ENCODE peak calls at places on chromosomes 11 and 22, in five cellular contexts. V, B, H, E and X are unnamed samples.

GRCh38 chr11:126830216-126830615 is 170.4 kb downstream of the KIRREL3 start:
- DNase-seq in B (no peak), V (no peak), H (no peak), E (no peak), X (no peak)

GRCh38 chr11:119583585-119583984 is 145.4 kb downstream of the NECTIN1 start:
- DNase-seq in V (no peak), H (no peak), E (no peak), B (no peak), X (no peak)

GRCh38 chr11:16890442-16890841 is 123.8 kb downstream of the PLEKHA7 start:
- DNase-seq in V (no peak), E (no peak), B (no peak), H (no peak), X (no peak)

GRCh38 chr11:15826826-15827225 is 529.5 kb downstream of the SOX6 start:
- DNase-seq in E (peak; percentile 86), H (peak; percentile 32), B (no peak), V (no peak), X (no peak)

GRCh38 chr11:36453678-36454077 is 56.4 kb downstream of the TRAF6 start:
- DNase-seq in H (peak; percentile 4), V (no peak), E (no peak), B (peak; percentile 78), X (no peak)

GRCh38 chr11:78961938-78962701 is 387.5 kb upstream of the NARS2 start:
- DNase-seq in E (peak; percentile 97), B (peak; percentile 74), H (no peak), V (no peak), X (no peak)

GRCh38 chr11:9274499-9275228 is 9.5 kb upstream of the DENND5A start:
- DNase-seq in E (no peak), V (no peak), B (no peak), H (no peak), X (no peak)

GRCh38 chr11:12137005-12137690 is 26.8 kb downstream of the MICAL2 start:
- DNase-seq in B (no peak), H (no peak), E (no peak), V (no peak), X (peak; percentile 40)

GRCh38 chr22:39188809-39189208 is 36.3 kb upstream of the CBX7 start:
- DNase-seq in H (no peak), E (no peak), B (no peak), V (no peak), X (no peak)

GRCh38 chr11:4044971-4045646 is 49.5 kb upstream of the RRM1 start:
- DNase-seq in H (no peak), V (no peak), B (no peak), E (no peak), X (peak; percentile 98)

GRCh38 chr11:123261345-123262106 is 66.5 kb upstream of the CLMP start:
- DNase-seq in H (peak; percentile 80), E (peak; percentile 90), V (no peak), B (peak; percentile 96), X (peak; percentile 63)

GRCh38 chr11:67357831-67358555 is 4.6 kb upstream of the POLD4 start:
- DNase-seq in H (no peak), V (no peak), B (peak; percentile 89), E (no peak), X (peak; percentile 70)

GRCh38 chr11:101138245-101138930 is 8.8 kb upstream of the PGR start:
- DNase-seq in B (no peak), H (no peak), E (no peak), V (no peak), X (no peak)

GRCh38 chr22:44667829-44668189 is 34.2 kb upstream of the PRR5 start:
- DNase-seq in E (no peak), B (no peak), V (no peak), H (no peak), X (no peak)

GRCh38 chr11:57150454-57150917 is 31.3 kb upstream of the LRRC55 start:
- DNase-seq in H (no peak), E (no peak), B (no peak), V (no peak), X (no peak)

GRCh38 chr11:45919806-45920530 is 2.3 kb upstream of the PEX16 start:
- DNase-seq in V (no peak), E (peak; percentile 85), B (no peak), H (no peak), X (no peak)

GRCh38 chr11:79336740-79337517 is 103.9 kb downstream of the TENM4 start:
- DNase-seq in B (no peak), E (no peak), V (no peak), H (no peak), X (no peak)

GRCh38 chr22:41524809-41525449 is 19.3 kb downstream of the POLR3H start:
- DNase-seq in B (no peak), E (no peak), V (no peak), H (no peak), X (no peak)

GRCh38 chr11:120243221-120243620 is 3.3 kb downstream of the POU2F3 start:
- DNase-seq in H (no peak), E (no peak), V (no peak), B (no peak), X (no peak)

GRCh38 chr11:848988-849824 is 6.6 kb downstream of the TSPAN4 start:
- DNase-seq in B (no peak), V (no peak), E (peak; percentile 91), H (peak; percentile 47), X (no peak)

GRCh38 chr22:32622004-32622761 is 147.6 kb downstream of the FBXO7 start:
- DNase-seq in V (no peak), B (no peak), E (peak; percentile 95), H (no peak), X (no peak)

GRCh38 chr22:36569999-36570398 is 41.0 kb upstream of the EIF3D start:
- DNase-seq in V (no peak), B (no peak), E (peak; percentile 70), H (no peak), X (peak; percentile 26)

GRCh38 chr11:57639321-57640067 is 10.2 kb downstream of the YPEL4 start:
- DNase-seq in H (peak; percentile 25), B (peak; percentile 51), E (peak; percentile 98), V (no peak), X (no peak)

GRCh38 chr11:34243620-34244493 is 114.0 kb downstream of the ABTB2 start:
- DNase-seq in H (no peak), B (peak; percentile 87), V (peak; percentile 86), E (no peak), X (peak; percentile 85)

GRCh38 chr11:134756811-134757540 is 344.9 kb upstream of the B3GAT1 start:
- DNase-seq in H (no peak), B (no peak), E (no peak), V (no peak), X (no peak)

GRCh38 chr11:58776891-58777451 is 45.2 kb upstream of the GLYAT start:
- DNase-seq in B (no peak), H (no peak), E (no peak), V (no peak), X (no peak)

GRCh38 chr22:20508815-20509271 is 1.4 kb downstream of the MED15 start:
- DNase-seq in H (peak; percentile 26), E (no peak), V (no peak), B (no peak), X (no peak)

GRCh38 chr11:14109742-14110141 is 147.2 kb downstream of the SPON1 start:
- DNase-seq in B (no peak), H (no peak), E (no peak), V (no peak), X (no peak)

GRCh38 chr11:29937526-29937925 is 79.3 kb downstream of the KCNA4 start:
- DNase-seq in B (no peak), V (no peak), H (no peak), E (no peak), X (no peak)

GRCh38 chr11:126172596-126173038 is 38.8 kb downstream of the RPUSD4 start:
- DNase-seq in B (no peak), V (no peak), E (no peak), H (no peak), X (no peak)

GRCh38 chr11:62245271-62245753 is 3.3 kb downstream of the SCGB1D2 start:
- DNase-seq in H (peak; percentile 24), V (no peak), E (peak; percentile 72), B (peak; percentile 63), X (no peak)

GRCh38 chr11:106276859-106277436 is 199.5 kb downstream of the AASDHPPT start:
- DNase-seq in B (peak; percentile 62), H (no peak), E (peak; percentile 49), V (no peak), X (peak; percentile 20)

DNA sequence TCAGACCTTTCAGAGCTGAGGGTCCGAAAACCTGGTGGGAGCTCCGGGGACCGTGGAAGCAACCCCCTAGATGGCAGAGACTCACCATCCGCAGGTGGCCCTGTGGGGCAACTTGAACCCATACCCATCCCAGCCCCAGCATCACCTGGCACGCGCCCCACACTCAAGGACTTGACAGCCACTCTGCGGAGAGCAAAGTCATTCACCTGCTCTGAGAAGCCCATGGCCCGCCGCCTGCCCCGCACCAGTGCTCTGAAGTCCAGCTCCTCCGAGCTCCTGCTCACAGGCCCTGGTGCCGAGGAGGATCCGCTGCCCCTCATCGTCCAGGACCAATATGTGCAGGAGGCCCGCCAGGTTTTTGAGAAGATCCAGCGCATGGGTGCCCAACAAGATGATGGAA is 2.0 kb downstream of the ARHGEF17 start:
- DNase-seq in V (no peak), B (no peak), E (no peak), H (no peak), X (no peak)
- H3K4me1 ChIP-seq in V (peaks cover 18% of the 10 kb centered on the region), B (peaks cover 9% of the 10 kb centered on the region), E (peaks cover 56% of the 10 kb centered on the region), H (peaks cover 28% of the 10 kb centered on the region), X (peaks cover 3% of the 10 kb centered on the region)

DNA sequence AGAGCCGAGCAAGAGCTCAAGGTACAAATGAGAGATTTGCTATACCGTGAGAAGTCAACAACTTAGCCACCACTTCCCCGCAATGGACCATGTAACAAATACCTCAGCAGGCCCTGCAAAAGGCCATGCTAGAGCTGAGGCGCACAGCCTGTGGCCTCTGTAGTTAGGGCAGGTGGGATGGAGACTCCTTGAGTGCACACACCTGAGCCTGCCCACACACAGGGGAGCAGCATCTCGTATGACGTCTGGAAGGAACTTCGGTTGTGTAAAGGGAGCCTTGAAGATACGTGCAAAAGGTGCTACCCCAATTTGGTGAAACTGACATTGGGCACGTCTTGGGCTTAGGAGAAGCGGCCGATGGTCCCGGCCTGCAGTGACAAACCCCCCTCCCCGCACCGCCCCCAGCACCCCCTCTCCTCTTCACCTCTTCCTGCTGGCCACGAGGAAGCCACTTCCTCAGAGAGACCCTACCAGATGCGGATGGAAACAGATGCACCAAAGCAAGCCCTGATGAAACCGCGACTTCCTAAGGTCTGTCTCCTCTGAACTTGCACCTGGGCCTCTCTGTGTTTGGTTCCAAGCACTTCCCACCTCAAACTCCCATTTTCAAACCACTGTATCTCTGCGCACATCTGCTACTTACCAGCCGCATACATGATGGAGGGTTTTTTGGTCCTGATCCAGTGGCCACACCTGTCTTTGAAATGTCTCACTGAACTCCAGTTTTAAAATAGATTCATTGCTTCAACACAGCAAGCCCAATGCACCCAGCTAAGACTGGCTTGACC is 10.6 kb downstream of the CDPF1 start:
- DNase-seq in V (no peak), H (peak; percentile 89), B (no peak), E (no peak), X (no peak)
- H3K27ac ChIP-seq in V (no peak overlapping the region), H (peak overlapping the region; percentile 65), B (no peak overlapping the region), E (no peak overlapping the region), X (no peak overlapping the region)

GRCh38 chr11:130422251-130422995 is 6.0 kb downstream of the ADAMTS8 start:
- DNase-seq in E (no peak), V (no peak), H (no peak), B (no peak), X (no peak)
- TF ChIP-seq CTCF in E (no peak), V (no peak), H (no peak), B (no peak), X (no peak)

GRCh38 chr11:109512680-109513079 is 90.7 kb downstream of the C11orf87 start:
- DNase-seq in H (no peak), B (no peak), V (no peak), E (no peak), X (no peak)
- H3K4me1 ChIP-seq in H (no peaks in the 10 kb centered on the region), B (no peaks in the 10 kb centered on the region), V (no peaks in the 10 kb centered on the region), E (no peaks in the 10 kb centered on the region), X (no peaks in the 10 kb centered on the region)